ENCODE peak calls at places on chromosomes 3 and 15, in four cellular contexts. B is activated naive CD4-positive, alpha-beta T cell; I is posterior cingulate gyrus; N is NCI-H226. C is an unnamed sample.

GRCh38 chr3:174957081-174957480 is 97.9 kb downstream of the NAALADL2 start:
- DNase-seq in B (no peak), I (no peak), N (peak), C (no peak)

GRCh38 chr15:28094732-28095521 is 4.2 kb downstream of the OCA2 start:
- DNase-seq in B (no peak), I (no peak), N (no peak), C (no peak)

GRCh38 chr3:105555206-105555605 is 188.5 kb downstream of the ALCAM start:
- DNase-seq in B (no peak), I (no peak), N (no peak), C (no peak)

GRCh38 chr3:140599009-140599408 is 78.9 kb upstream of the TRIM42 start:
- DNase-seq in B (no peak), I (no peak), N (no peak), C (no peak)

GRCh38 chr15:26729030-26729429 is 43.8 kb downstream of the GABRB3 start:
- DNase-seq in B (no peak), I (no peak), N (no peak), C (no peak)

GRCh38 chr3:61807865-61808276 is 246.5 kb downstream of the PTPRG start:
- DNase-seq in B (no peak), I (no peak), N (no peak), C (no peak)

GRCh38 chr15:53808058-53808703 is 48.7 kb upstream of the WDR72 start:
- DNase-seq in B (no peak), I (no peak), N (no peak), C (no peak)

GRCh38 chr3:155737844-155738460 is 6.9 kb downstream of the PLCH1 start:
- DNase-seq in B (no peak), I (no peak), N (no peak), C (no peak)

GRCh38 chr3:170642882-170643601 is 57.2 kb upstream of the SLC7A14 start:
- DNase-seq in B (no peak), I (peak), N (no peak), C (no peak)

GRCh38 chr3:41357271-41357670 is 158.0 kb downstream of the CTNNB1 start:
- DNase-seq in B (no peak), I (peak), N (no peak), C (no peak)

GRCh38 chr15:65868546-65869126 is 655 bp upstream of the RAB11A start:
- DNase-seq in B (no peak), I (no peak), N (no peak), C (no peak)

GRCh38 chr15:49270541-49271421 is 100.7 kb downstream of the GALK2 start:
- DNase-seq in B (no peak), I (no peak), N (peak), C (no peak)

GRCh38 chr3:177026505-177027277 is 170.6 kb downstream of the TBL1XR1 start:
- DNase-seq in B (no peak), I (no peak), N (peak), C (no peak)

GRCh38 chr3:13420051-13420816 is at the start of gene NUP210:
- DNase-seq in B (no peak), I (no peak), N (peak), C (no peak)

GRCh38 chr3:112132975-112133448 is at the start of gene GCSAM:
- DNase-seq in B (peak), I (peak), N (no peak), C (no peak)

GRCh38 chr3:25849641-25850040 is 59.8 kb downstream of the OXSM start:
- DNase-seq in B (no peak), I (no peak), N (peak), C (no peak)

GRCh38 chr15:49438970-49439631 is 16.1 kb downstream of the FGF7 start:
- DNase-seq in B (no peak), I (no peak), N (no peak), C (no peak)

GRCh38 chr15:70265466-70265978 is 167.8 kb upstream of the TLE3 start:
- DNase-seq in B (no peak), I (no peak), N (no peak), C (no peak)

GRCh38 chr3:149011676-149012075 is 20.3 kb downstream of the GYG1 start:
- DNase-seq in B (no peak), I (no peak), N (no peak), C (no peak)

GRCh38 chr15:92682772-92683510 is 27.4 kb upstream of the FAM174B start:
- DNase-seq in B (no peak), I (no peak), N (no peak), C (no peak)

GRCh38 chr3:52532517-52532837 is 1.2 kb downstream of the NT5DC2 start:
- DNase-seq in B (no peak), I (no peak), N (no peak), C (peak)